ENCODE peak calls at places on chromosomes 12 and 14, in four cellular contexts. L is choroid plexus epithelial cell, M is mucosa of descending colon, H is tibial nerve. J is an unnamed sample.

GRCh38 chr12:106136263-106136662 is 2.5 kb downstream of the NUAK1 start:
- DNase-seq in M (peak; percentile 78), L (peak; percentile 92), H (peak; percentile 94), J (peak; percentile 90)

GRCh38 chr12:25694072-25694471 is 141.0 kb upstream of the LMNTD1 start:
- DNase-seq in M (no peak), H (peak; percentile 38), L (peak; percentile 75), J (peak; percentile 94)

GRCh38 chr14:74924061-74924460 is 1.0 kb upstream of the RPS6KL1 start:
- DNase-seq in M (no peak), L (no peak), H (no peak), J (no peak)

GRCh38 chr14:99757331-99758070 is 35.7 kb upstream of the EML1 start:
- DNase-seq in L (peak; percentile 86), M (no peak), H (no peak), J (peak; percentile 98)

GRCh38 chr12:26077915-26078314 is 46.9 kb downstream of the BHLHE41 start:
- DNase-seq in M (no peak), H (no peak), L (no peak), J (peak; percentile 56)

GRCh38 chr14:77241955-77242354 is 29.1 kb downstream of the NGB start:
- DNase-seq in H (no peak), M (no peak), L (peak; percentile 11), J (no peak)

GRCh38 chr12:128190614-128191013 is 76.4 kb upstream of the TMEM132C start:
- DNase-seq in H (no peak), M (no peak), L (no peak), J (no peak)

GRCh38 chr12:119225454-119225853 is 46.7 kb downstream of the HSPB8 start:
- DNase-seq in M (no peak), L (no peak), H (no peak), J (no peak)

GRCh38 chr14:70808402-70809237 is 693 bp downstream of the MAP3K9 start:
- DNase-seq in H (no peak), M (peak; percentile 72), L (peak; percentile 25), J (no peak)

GRCh38 chr12:4275869-4276253 is 2.3 kb downstream of the CCND2 start:
- DNase-seq in L (no peak), M (no peak), H (no peak), J (no peak)

GRCh38 chr12:95218164-95218851 is 701 bp downstream of the VEZT start:
- DNase-seq in L (peak; percentile 61), M (no peak), H (no peak), J (peak; percentile 65)

GRCh38 chr12:52370906-52371608 is 3.8 kb upstream of the KRT85 start:
- DNase-seq in H (peak; percentile 59), M (no peak), L (peak; percentile 53), J (peak; percentile 87)

GRCh38 chr12:91975891-91976290 is 169.8 kb downstream of the BTG1 start:
- DNase-seq in H (no peak), L (no peak), M (no peak), J (no peak)

GRCh38 chr12:120758798-120759590 is 33.4 kb downstream of the ACADS start:
- DNase-seq in H (no peak), L (no peak), M (no peak), J (no peak)

GRCh38 chr12:120761581-120761980 is 36.0 kb downstream of the ACADS start:
- DNase-seq in H (no peak), L (peak; percentile 97), M (no peak), J (peak; percentile 78)

GRCh38 chr12:120759591-120760348 is 34.1 kb downstream of the ACADS start:
- DNase-seq in H (no peak), M (no peak), L (no peak), J (no peak)

GRCh38 chr12:120762093-120762492 is 36.5 kb downstream of the ACADS start:
- DNase-seq in L (peak; percentile 60), M (no peak), H (no peak), J (no peak)

GRCh38 chr12:120760349-120761245 is 35.0 kb downstream of the ACADS start:
- DNase-seq in H (no peak), M (no peak), L (no peak), J (no peak)
- TF ChIP-seq CTCF in H (no peak), M (no peak), L (no peak), J (no peak)

GRCh38 chr14:37172936-37173613 is 669 bp upstream of the SLC25A21 start:
- DNase-seq in M (no peak), L (no peak), H (no peak), J (no peak)
- H3K4me3 ChIP-seq in M (no peak overlapping the region), L (peak overlapping the region; percentile 67), H (peak overlapping the region; percentile 80), J (peak overlapping the region; percentile 78)

DNA sequence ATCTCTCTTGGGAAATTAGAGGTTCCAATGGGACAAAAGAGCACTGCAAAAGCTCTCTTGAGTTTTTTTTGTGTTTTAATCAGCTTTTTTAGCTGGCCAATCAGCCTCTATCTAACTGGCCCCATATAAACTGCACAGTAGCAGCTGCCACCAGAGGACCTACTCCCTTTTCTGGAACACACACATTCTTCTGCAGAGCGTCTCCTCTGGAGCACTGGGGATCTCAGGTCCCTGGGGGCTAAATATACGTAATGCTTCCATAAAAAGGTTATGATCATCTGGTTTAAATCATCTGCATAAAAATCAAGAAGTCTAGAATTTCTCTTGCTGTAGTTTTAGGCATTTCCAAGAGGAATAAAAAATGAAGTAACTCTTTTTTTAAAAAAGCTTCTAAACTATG is 32.3 kb downstream of the TSPAN8 start:
- DNase-seq in M (no peak), L (peak; percentile 67), H (no peak), J (peak; percentile 22)
- TF ChIP-seq CTCF in M (no peak), L (peak; percentile 57), H (no peak), J (no peak)

DNA sequence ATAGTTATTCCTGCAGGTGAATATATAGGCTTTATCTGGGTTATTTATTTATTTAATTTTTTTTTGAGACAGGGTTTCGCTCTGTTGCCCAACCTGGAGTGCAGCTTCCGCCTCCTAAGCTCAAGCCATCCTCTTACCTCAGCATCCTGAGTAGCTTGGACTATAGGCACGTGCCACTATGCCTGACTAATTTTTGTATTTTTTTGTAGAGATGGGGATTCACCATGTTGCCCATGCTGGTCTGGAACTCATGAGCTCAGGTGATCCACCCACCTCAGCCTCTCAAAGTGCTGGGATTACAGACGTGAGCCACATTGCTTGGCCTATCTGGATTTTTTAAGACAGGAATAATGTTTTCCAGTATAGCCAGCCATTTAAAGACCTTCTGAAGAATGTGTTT is 2.0 kb downstream of the RAN start:
- DNase-seq in M (no peak), L (no peak), H (no peak), J (no peak)
- H3K4me3 ChIP-seq in M (no peak overlapping the region), L (no peak overlapping the region), H (no peak overlapping the region), J (peak overlapping the region; percentile 85)

GRCh38 chr12:56304276-56304675 is 4.1 kb upstream of the CS start:
- DNase-seq in L (no peak), H (no peak), M (no peak), J (no peak)

GRCh38 chr12:56299853-56300643 is at the start of gene CS:
- DNase-seq in H (peak; percentile 98), M (peak; percentile 99), L (peak; percentile 99), J (peak; percentile 98)

GRCh38 chr12:56298828-56299227 is 1.3 kb downstream of the CS start:
- DNase-seq in M (no peak), L (no peak), H (no peak), J (no peak)

GRCh38 chr12:56299308-56299852 is 750 bp downstream of the CS start:
- DNase-seq in L (no peak), H (no peak), M (no peak), J (peak; percentile 33)

GRCh38 chr12:56300644-56301464 is 724 bp upstream of the CS start:
- DNase-seq in H (no peak), L (no peak), M (no peak), J (no peak)
- TF ChIP-seq CTCF in H (no peak), L (no peak), M (no peak), J (no peak)

DNA sequence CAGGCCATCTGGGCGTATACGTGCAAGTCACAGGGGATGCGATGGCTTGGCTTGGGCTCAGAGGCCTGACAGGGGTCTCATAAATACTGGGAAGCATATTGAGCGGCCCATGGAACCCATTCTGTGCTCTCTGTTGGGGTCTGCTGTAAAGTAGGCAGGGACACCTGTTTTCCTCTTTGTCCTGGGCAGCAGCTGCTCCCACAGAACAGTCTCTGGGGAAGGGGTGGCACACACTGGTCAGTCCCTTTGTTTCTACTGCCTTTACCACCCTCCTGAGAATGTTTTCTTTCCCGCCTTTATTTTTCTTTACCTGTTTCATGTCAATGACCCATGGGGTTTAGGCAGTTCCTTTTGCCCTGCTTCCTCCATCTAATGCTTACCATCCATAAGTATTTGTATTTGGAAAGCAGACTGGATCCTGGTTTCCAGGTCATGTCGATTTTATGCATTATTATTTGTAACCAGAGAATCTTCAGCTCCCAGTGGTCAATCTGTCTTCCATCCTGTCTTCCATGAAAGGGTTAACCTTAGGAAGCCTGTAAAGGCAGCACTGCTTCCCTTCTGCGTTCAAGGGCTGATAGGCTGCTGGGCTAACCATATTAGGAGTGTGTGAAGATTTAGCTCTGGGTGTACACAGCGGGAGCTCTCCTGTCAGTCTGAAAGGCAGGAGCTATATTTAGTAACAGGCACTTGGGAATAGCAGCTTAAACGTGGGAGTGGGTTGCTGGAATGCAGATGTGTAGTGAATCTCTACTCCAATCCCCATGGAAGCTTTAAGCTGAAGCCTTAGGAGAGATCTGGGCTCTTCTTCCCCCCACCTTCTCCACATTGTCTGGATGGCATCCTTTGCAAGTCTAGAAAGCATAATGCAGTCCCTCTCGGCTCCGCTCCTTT is 124.0 kb downstream of the DYRK2 start:
- DNase-seq in M (no peak), H (no peak), L (peak; percentile 93), J (peak; percentile 25)
- H3K4me3 ChIP-seq in M (no peak overlapping the region), H (no peak overlapping the region), L (peak overlapping the region; percentile 4), J (no peak overlapping the region)

DNA sequence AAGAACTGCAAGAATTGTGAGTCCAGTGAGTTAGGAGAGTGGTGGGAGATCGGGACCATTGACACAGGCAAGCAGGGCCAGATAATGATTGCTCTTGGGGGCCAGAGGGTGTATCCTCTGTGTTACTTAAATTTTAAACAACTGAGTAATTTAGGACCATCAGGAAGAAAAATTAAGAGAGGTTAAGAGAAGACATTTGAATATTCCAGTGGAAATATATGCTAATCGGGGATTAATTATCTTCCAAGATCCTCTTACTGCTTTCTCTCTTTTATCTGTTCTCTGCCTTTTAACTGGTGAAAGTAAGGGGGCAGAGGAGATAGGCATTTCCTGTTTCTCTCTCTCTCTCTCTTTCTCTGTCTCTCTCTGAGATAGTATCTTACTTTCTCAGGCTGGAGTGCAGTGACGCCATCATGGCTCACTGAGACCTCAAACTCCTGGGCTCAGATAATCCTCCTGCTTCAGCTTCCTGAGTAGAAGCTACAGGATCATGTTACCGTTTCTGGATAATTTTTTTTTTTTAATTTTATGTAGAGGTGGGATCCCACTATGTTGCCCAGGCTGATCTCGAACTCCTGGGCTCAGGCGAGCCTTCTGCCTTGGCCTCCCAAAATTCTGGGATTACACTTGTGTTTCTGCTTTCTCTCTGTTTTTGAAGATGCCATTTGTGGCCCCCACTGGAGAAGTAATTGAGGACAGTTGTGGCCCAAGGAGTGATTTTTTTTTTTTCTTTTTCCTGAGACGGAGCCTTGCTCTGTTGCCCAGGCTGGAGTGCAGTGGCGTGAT is 85.1 kb downstream of the DIP2B start:
- DNase-seq in H (no peak), M (no peak), L (peak; percentile 93), J (peak; percentile 90)
- TF ChIP-seq CTCF in H (no peak), M (no peak), L (peak; percentile 13), J (no peak)

DNA sequence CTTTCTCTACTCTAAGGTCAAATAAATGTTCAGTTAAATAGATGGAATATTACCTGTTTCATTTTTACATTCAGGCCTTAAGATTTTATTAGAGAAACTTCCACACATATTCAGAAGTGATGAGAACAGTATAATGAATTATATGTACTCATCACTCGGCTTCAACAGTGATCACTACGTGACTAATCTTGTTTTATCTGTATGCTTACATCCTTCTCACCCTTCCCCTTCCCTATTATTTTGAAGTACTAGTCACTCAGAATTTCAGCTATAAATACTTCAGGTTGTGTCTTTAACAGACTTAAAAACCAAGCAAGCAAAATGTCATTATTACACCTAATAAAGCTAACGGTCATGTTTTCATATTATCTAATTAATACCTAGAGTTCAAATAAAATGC is 34.9 kb downstream of the ETV6 start:
- DNase-seq in L (no peak), M (no peak), H (no peak), J (peak; percentile 17)
- H3K4me3 ChIP-seq in L (no peak overlapping the region), M (no peak overlapping the region), H (no peak overlapping the region), J (no peak overlapping the region)

GRCh38 chr12:67647547-67648305 is 819 bp upstream of the DYRK2 start:
- DNase-seq in H (peak; percentile 52), M (peak; percentile 91), L (peak; percentile 92), J (peak; percentile 89)
- TF ChIP-seq CTCF in H (peak; percentile 41), M (no peak), L (peak; percentile 54), J (peak; percentile 53)

J was measured in cardiac fibroblast.